ENCODE peak calls at places on chromosomes 11 and 22, in seven cellular contexts. Y is spleen, M is GM23248, J is hepatocyte, U is psoas muscle, V is H9, H is endothelial cell of umbilical vein. F is an unnamed sample.

GRCh38 chr22:37330200-37331033 is 48.1 kb downstream of the CYTH4 start:
- DNase-seq in M (peak), H (peak), J (peak), U (no peak), Y (no peak), V (peak), F (no peak)

GRCh38 chr22:21624120-21624879 is 5.5 kb downstream of the YDJC start:
- DNase-seq in Y (no peak), U (peak), H (no peak), J (peak), M (peak), V (peak), F (no peak)

GRCh38 chr22:39666926-39667325 is 96.4 kb downstream of the CACNA1I start:
- DNase-seq in J (no peak), U (no peak), M (no peak), H (no peak), Y (no peak), V (no peak), F (no peak)

GRCh38 chr11:93741882-93742226 is 382 bp downstream of the C11orf54 start:
- DNase-seq in J (peak), M (peak), Y (no peak), H (no peak), U (no peak), V (no peak), F (no peak)

GRCh38 chr11:114108501-114109205 is 49.1 kb downstream of the ZBTB16 start:
- DNase-seq in H (no peak), M (no peak), Y (no peak), U (no peak), J (no peak), V (no peak), F (no peak)

GRCh38 chr11:94550513-94550912 is 6.8 kb downstream of the FUT4 start:
- DNase-seq in J (no peak), U (no peak), M (no peak), H (no peak), V (no peak), Y (no peak), F (no peak)

GRCh38 chr11:65594991-65595920 is at the start of gene KCNK7:
- DNase-seq in H (no peak), V (no peak), M (no peak), U (peak), J (no peak), Y (no peak), F (no peak)

GRCh38 chr22:50674606-50675552 is 2.3 kb downstream of the SHANK3 start:
- DNase-seq in V (peak), U (no peak), J (peak), H (no peak), Y (no peak), M (peak), F (no peak)

GRCh38 chr11:34624069-34624468 is 3.2 kb downstream of the EHF start:
- DNase-seq in U (no peak), M (no peak), H (no peak), Y (peak), J (no peak), V (no peak), F (no peak)

GRCh38 chr11:36436589-36436988 is 73.5 kb downstream of the TRAF6 start:
- DNase-seq in M (no peak), Y (no peak), H (no peak), J (no peak), V (no peak), U (no peak), F (no peak)

GRCh38 chr11:65817312-65817814 is 16.4 kb upstream of the SNX32 start:
- DNase-seq in H (no peak), U (no peak), V (no peak), J (peak), Y (no peak), M (no peak), F (no peak)

GRCh38 chr11:57427692-57428082 is 766 bp upstream of the SLC43A3 start:
- DNase-seq in Y (no peak), J (no peak), V (no peak), M (peak), H (no peak), U (peak), F (peak)

GRCh38 chr11:10758959-10759358 is 7.9 kb downstream of the CTR9 start:
- DNase-seq in U (no peak), H (peak), J (no peak), M (peak), V (no peak), Y (no peak), F (no peak)

GRCh38 chr11:74815966-74816365 is 67.3 kb downstream of the RNF169 start:
- DNase-seq in M (no peak), H (peak), J (no peak), Y (no peak), U (no peak), V (no peak), F (no peak)

GRCh38 chr11:6604081-6604626 is 580 bp downstream of the ILK start:
- DNase-seq in J (peak), Y (peak), M (peak), U (peak), H (peak), V (peak), F (peak)

GRCh38 chr22:48300877-48301276 is 1526.8 kb downstream of the BRD1 start:
- DNase-seq in Y (no peak), U (no peak), M (no peak), H (no peak), J (no peak), V (no peak), F (no peak)

GRCh38 chr11:126423743-126424142 is 68.3 kb downstream of the ST3GAL4 start:
- DNase-seq in M (no peak), H (no peak), V (no peak), J (no peak), U (peak), Y (no peak), F (no peak)

GRCh38 chr11:61267437-61267841 is 26.5 kb downstream of the PGA5 start:
- DNase-seq in U (no peak), M (no peak), J (peak), H (no peak), Y (no peak), V (no peak), F (no peak)

GRCh38 chr11:69657911-69658605 is 17.1 kb downstream of the LTO1 start:
- DNase-seq in H (peak), Y (peak), V (peak), J (peak), U (peak), M (peak), F (no peak)

GRCh38 chr11:19110290-19110689 is 6.7 kb upstream of the ZDHHC13 start:
- DNase-seq in J (no peak), U (peak), Y (no peak), V (no peak), M (no peak), H (peak), F (no peak)

GRCh38 chr11:101034076-101034475 is 95.5 kb downstream of the PGR start:
- DNase-seq in H (no peak), Y (no peak), V (peak), U (peak), M (no peak), J (no peak), F (no peak)

GRCh38 chr11:69312418-69313399 is 18.8 kb downstream of the MYEOV start:
- DNase-seq in U (no peak), J (no peak), M (no peak), V (no peak), H (peak), Y (no peak), F (no peak)

GRCh38 chr22:35995345-35995744 is 33.3 kb downstream of the RBFOX2 start:
- DNase-seq in M (peak), Y (no peak), V (no peak), U (no peak), J (no peak), H (no peak), F (no peak)

GRCh38 chr22:37049224-37049623 is 2.3 kb upstream of the KCTD17 start:
- DNase-seq in M (no peak), U (no peak), V (no peak), H (no peak), J (no peak), Y (no peak), F (no peak)

GRCh38 chr11:42066113-42066512 is 606.7 kb upstream of the LRRC4C start:
- DNase-seq in Y (peak), V (peak), H (no peak), U (peak), J (no peak), M (peak), F (no peak)

DNA sequence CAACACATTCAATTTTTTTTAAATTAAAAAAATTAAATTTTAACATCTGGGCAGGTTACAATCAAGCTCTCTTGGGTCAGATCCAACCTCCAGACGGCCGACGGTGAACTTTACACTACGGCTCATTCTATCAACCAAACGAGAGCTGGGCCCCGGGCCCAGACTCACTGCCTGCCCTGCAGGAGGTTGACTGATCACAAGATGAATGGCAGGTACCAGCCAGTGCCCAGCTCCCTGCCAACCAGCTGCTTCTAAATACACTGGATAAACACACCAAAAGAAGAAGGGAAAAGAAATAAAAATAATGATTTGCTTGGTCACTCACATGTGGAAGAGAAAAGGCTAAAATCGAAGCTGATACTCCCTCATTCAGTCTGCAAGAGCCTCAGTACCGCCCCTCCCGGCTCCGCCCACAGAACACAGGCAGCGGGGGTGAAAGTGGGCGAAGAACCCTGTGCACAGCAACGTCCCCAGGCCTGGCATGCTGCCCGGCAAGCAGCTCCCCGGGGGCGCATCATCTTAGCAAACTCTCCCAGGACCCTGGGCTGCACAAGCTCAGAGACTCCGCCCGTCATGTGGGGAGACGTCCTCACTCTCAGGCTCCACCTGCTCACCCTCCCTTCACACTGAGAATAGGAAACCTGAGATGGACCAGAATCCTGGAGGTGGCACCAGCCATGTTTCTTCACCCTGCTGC is 303.4 kb downstream of the SHANK2 start:
- DNase-seq in V (no peak), J (no peak), U (peak), Y (no peak), M (no peak), H (no peak), F (no peak)
- H3K27ac ChIP-seq in V (no peak), J (no peak), U (no peak), Y (no peak), M (no peak), H (no peak), F (no peak)

GRCh38 chr22:19393704-19394103 is 37.8 kb downstream of the HIRA start:
- DNase-seq in U (no peak), V (no peak), Y (no peak), H (no peak), M (no peak), J (no peak), F (no peak)
- H3K27ac ChIP-seq in U (no peak), V (no peak), Y (no peak), H (no peak), M (no peak), J (no peak), F (no peak)

GRCh38 chr11:121108413-121108812 is 7.4 kb downstream of the TECTA start:
- DNase-seq in V (no peak), J (no peak), H (no peak), U (no peak), Y (no peak), M (no peak), F (no peak)

GRCh38 chr11:121105063-121105480 is 4.0 kb downstream of the TECTA start:
- DNase-seq in M (no peak), V (no peak), H (peak), U (peak), Y (no peak), J (no peak), F (no peak)

GRCh38 chr11:121106812-121107211 is 5.8 kb downstream of the TECTA start:
- DNase-seq in U (no peak), Y (no peak), H (no peak), M (no peak), V (no peak), J (no peak), F (no peak)

GRCh38 chr11:121104223-121104831 is 3.3 kb downstream of the TECTA start:
- DNase-seq in V (peak), J (no peak), H (no peak), M (no peak), U (peak), Y (no peak), F (no peak)

DNA sequence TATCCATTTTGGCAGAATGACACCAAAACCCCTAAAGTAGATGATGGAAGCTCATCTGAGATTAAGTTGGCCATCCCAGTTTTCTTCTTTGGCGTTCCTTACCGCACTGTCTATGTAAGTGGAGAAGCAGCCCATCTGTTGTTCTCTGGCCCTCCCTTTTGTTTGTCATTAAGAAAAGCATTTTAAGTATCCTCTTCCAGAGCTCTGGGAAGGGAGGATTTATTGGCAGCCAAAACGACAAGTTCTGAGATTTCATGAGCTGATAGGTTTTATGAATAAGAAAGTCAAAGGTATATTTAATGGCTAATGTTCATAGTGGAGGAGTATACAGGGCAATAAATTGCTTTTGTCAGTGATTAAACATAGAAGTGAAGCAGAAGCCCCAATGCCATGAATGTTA is 4.8 kb downstream of the TECTA start:
- DNase-seq in V (no peak), U (no peak), Y (no peak), J (no peak), M (no peak), H (no peak), F (no peak)
- H3K27ac ChIP-seq in V (no peak), U (no peak), Y (peak), J (no peak), M (no peak), H (no peak), F (no peak)

GRCh38 chr22:45788530-45788929 is 116.9 kb downstream of the ATXN10 start:
- DNase-seq in H (no peak), M (no peak), U (no peak), J (no peak), Y (no peak), V (no peak), F (no peak)
- H3K27ac ChIP-seq in H (no peak), M (no peak), U (no peak), J (no peak), Y (no peak), V (no peak), F (no peak)

GRCh38 chr11:111633248-111633647 is 31.0 kb downstream of the SIK2 start:
- DNase-seq in J (peak), M (no peak), H (no peak), Y (no peak), U (no peak), V (no peak), F (no peak)

GRCh38 chr11:111633756-111634362 is 31.6 kb downstream of the SIK2 start:
- DNase-seq in M (peak), V (no peak), U (no peak), Y (no peak), J (no peak), H (peak), F (no peak)

GRCh38 chr11:111632798-111633197 is 30.5 kb downstream of the SIK2 start:
- DNase-seq in Y (no peak), M (no peak), U (no peak), J (no peak), V (no peak), H (no peak), F (no peak)

GRCh38 chr11:111635706-111636045 is 33.4 kb downstream of the SIK2 start:
- DNase-seq in J (no peak), M (peak), V (no peak), U (no peak), Y (no peak), H (no peak), F (peak)

GRCh38 chr11:111634981-111635705 is 32.9 kb downstream of the SIK2 start:
- DNase-seq in V (no peak), J (no peak), U (no peak), M (peak), H (peak), Y (no peak), F (no peak)
- H3K27ac ChIP-seq in V (no peak), J (peak), U (peak), M (peak), H (no peak), Y (no peak), F (no peak)

GRCh38 chr22:22752199-22752555 is 107.8 kb downstream of the GGTLC2 start:
- DNase-seq in J (no peak), M (no peak), H (no peak), Y (no peak), V (no peak), U (no peak), F (no peak)

GRCh38 chr22:22754268-22754657 is 109.8 kb downstream of the GGTLC2 start:
- DNase-seq in U (no peak), J (no peak), M (no peak), Y (no peak), V (no peak), H (no peak), F (no peak)

GRCh38 chr22:22751043-22751603 is 106.7 kb downstream of the GGTLC2 start:
- DNase-seq in U (no peak), Y (no peak), M (no peak), J (no peak), V (no peak), H (no peak), F (no peak)

GRCh38 chr22:22753526-22754267 is 109.3 kb downstream of the GGTLC2 start:
- DNase-seq in V (peak), J (peak), H (peak), M (peak), U (no peak), Y (peak), F (no peak)

DNA sequence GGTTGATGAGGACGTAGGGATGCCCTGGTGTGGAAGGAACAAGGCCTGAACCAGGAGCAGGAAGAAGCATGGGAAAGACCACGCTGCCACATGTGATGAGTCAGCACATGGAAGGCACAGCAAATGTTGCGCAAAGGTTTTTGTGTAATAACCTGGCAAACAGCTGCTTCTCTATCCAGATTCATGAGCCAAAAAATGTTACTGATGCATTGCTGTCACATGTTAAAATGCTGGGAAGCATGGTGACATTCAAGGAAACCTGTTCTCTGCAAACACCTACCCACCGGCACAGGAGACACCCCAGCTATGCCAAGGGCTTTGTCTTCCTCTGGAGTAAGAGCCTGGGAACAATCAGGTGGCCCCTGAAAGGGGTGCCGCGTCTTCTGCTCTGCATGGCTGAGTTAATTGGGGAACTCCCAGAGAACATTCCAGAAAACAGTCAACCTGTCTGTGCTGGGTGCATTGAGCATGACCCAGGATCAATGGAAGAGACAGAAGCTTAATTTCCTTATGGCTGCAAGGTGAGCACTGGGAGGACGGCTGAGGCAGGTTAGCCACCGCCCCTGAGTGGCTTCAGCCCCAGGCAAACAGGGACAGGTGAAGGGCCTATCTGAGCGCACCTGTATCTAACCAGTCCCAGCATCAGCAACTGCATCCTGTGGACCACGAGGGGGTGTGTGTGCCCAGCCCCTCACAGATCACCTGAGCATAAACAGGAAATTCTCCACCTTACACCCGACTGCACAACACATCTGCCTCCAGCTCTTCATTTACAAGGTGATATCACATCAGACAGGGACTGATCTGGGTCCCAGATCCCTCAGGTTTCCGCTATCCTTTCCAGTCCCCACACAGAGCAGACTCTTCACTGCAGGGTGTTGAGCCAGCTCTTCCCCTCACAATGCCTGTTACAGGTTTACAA is 108.4 kb downstream of the GGTLC2 start:
- DNase-seq in J (peak), Y (no peak), H (no peak), M (peak), U (no peak), V (no peak), F (no peak)
- H3K27ac ChIP-seq in J (no peak), Y (peak), H (no peak), M (no peak), U (no peak), V (no peak), F (no peak)

GRCh38 chr22:46148336-46148735 is 2.0 kb upstream of the PPARA start:
- DNase-seq in J (no peak), M (no peak), Y (no peak), H (no peak), U (no peak), V (no peak), F (no peak)
- H3K27ac ChIP-seq in J (peak), M (no peak), Y (no peak), H (no peak), U (peak), V (no peak), F (no peak)